ENCODE peak calls at places on chromosomes 13 and 19, in six cellular contexts. Q is NCI-H1417; U is stimulated activated CD4-positive, alpha-beta T cell treated with anti-CD3 and anti-CD28 coated beads, Interleukin-2, amount 100 ng/mL, for 24 hours; J is T-cell; I is NCI-H1105 treated with DMSO at 0.1 percent for 48 hours; G is nucleus accumbens. F is an unnamed sample.
A peak's percentile ranks its signal among the peaks of the same experiment; 100 is the strongest.

GRCh38 chr19:290539-291521 is at the start of gene PLPP2:
- DNase-seq in G (peak; percentile 68), Q (peak; percentile 98), U (peak; percentile 40), J (no peak), I (no peak), F (no peak)

GRCh38 chr13:102902789-102903347 is 57.0 kb downstream of the ERCC5 start:
- DNase-seq in I (no peak), Q (no peak), J (no peak), G (no peak), U (no peak), F (peak; percentile 22)

GRCh38 chr13:114078501-114079451 is 53.6 kb downstream of the RASA3 start:
- DNase-seq in J (no peak), G (no peak), Q (peak; percentile 51), U (no peak), I (no peak), F (peak; percentile 67)

GRCh38 chr19:49767967-49768581 is 1.3 kb downstream of the AP2A1 start:
- DNase-seq in Q (no peak), G (no peak), U (no peak), I (no peak), J (no peak), F (no peak)

GRCh38 chr19:30666301-30666803 is 294.2 kb downstream of the ZNF536 start:
- DNase-seq in G (peak; percentile 58), U (peak; percentile 57), J (peak; percentile 39), I (peak; percentile 70), Q (no peak), F (no peak)

GRCh38 chr19:55471266-55471665 is 5.2 kb upstream of the ZNF628 start:
- DNase-seq in U (no peak), Q (no peak), J (no peak), G (no peak), I (no peak), F (no peak)

GRCh38 chr13:19519049-19519448 is 42.3 kb downstream of the TPTE2 start:
- DNase-seq in U (no peak), G (no peak), Q (no peak), J (no peak), I (no peak), F (no peak)

GRCh38 chr19:6216996-6217751 is 62.6 kb downstream of the MLLT1 start:
- DNase-seq in J (no peak), I (peak; percentile 35), Q (peak; percentile 75), U (no peak), G (no peak), F (no peak)

GRCh38 chr19:48391100-48392005 is at the start of gene KDELR1:
- DNase-seq in Q (peak; percentile 74), U (peak; percentile 77), J (peak; percentile 70), I (peak; percentile 63), G (peak; percentile 77), F (peak; percentile 75)

GRCh38 chr19:6828698-6829633 is 56.5 kb downstream of the VAV1 start:
- DNase-seq in Q (no peak), G (no peak), J (peak; percentile 14), I (no peak), U (peak; percentile 63), F (no peak)

GRCh38 chr19:46284635-46285034 is 12.2 kb upstream of the HIF3A start:
- DNase-seq in I (no peak), J (no peak), G (no peak), U (no peak), Q (no peak), F (no peak)

GRCh38 chr19:33432408-33433170 is 59.1 kb downstream of the CEBPG start:
- DNase-seq in J (no peak), Q (no peak), U (no peak), G (no peak), I (peak; percentile 5), F (no peak)

GRCh38 chr19:57443121-57443696 is 8.1 kb downstream of the ZNF749 start:
- DNase-seq in J (no peak), Q (no peak), U (no peak), G (no peak), I (no peak), F (no peak)

GRCh38 chr19:10380311-10381102 is at the start of gene TYK2:
- DNase-seq in U (peak; percentile 98), I (peak; percentile 98), G (peak; percentile 97), J (peak; percentile 93), Q (peak; percentile 99), F (peak; percentile 96)

GRCh38 chr19:7460562-7460966 is 28.3 kb downstream of the PEX11G start:
- DNase-seq in J (no peak), G (no peak), I (no peak), Q (no peak), U (no peak), F (no peak)

GRCh38 chr19:24098359-24098758 is 11.4 kb downstream of the ZNF254 start:
- DNase-seq in I (no peak), J (no peak), G (no peak), U (no peak), Q (no peak), F (no peak)

GRCh38 chr19:35901055-35901644 is 810 bp upstream of the NFKBID start:
- DNase-seq in Q (no peak), U (no peak), J (no peak), G (no peak), I (no peak), F (no peak)

GRCh38 chr13:106140476-106140875 is 395.0 kb downstream of the EFNB2 start:
- DNase-seq in U (no peak), Q (no peak), I (no peak), J (no peak), G (no peak), F (no peak)